ENCODE peak calls at places on chromosome 3, in ten cellular contexts. J is GM10248, I is GM23248, T is lower lobe of right lung, G is HepG2, F is fibroblast of the conjunctiva, U is T follicular helper cell, C is iPS-NIHi11, W is cardiac fibroblast, B is endothelial cell of umbilical vein. V is an unnamed sample.

GRCh38 chr3:183385698-183386590 is 42.5 kb downstream of the MCF2L2 start:
- DNase-seq in W (peak), J (peak), C (peak), F (peak), U (peak), I (peak), B (peak), G (peak), T (no peak), V (peak)

GRCh38 chr3:46887980-46888494 is 10.5 kb downstream of the PTH1R start:
- DNase-seq in U (no peak), T (no peak), W (no peak), B (no peak), F (no peak), C (no peak), G (no peak), I (no peak), J (no peak), V (no peak)

GRCh38 chr3:46905661-46906451 is 28.3 kb downstream of the PTH1R start:
- DNase-seq in T (peak), F (no peak), B (no peak), U (no peak), I (no peak), W (no peak), C (no peak), J (no peak), G (no peak), V (no peak)

GRCh38 chr3:150020527-150020926 is 49.8 kb upstream of the PFN2 start:
- DNase-seq in J (no peak), F (no peak), I (peak), B (no peak), W (peak), C (no peak), G (no peak), T (no peak), U (no peak), V (peak)

GRCh38 chr3:135329479-135329878 is 534.4 kb downstream of the EPHB1 start:
- DNase-seq in C (no peak), W (no peak), B (no peak), I (no peak), U (no peak), G (no peak), J (no peak), T (no peak), F (no peak), V (no peak)

GRCh38 chr3:67657192-67657591 is 2.8 kb upstream of the SUCLG2 start:
- DNase-seq in I (no peak), B (no peak), W (no peak), C (no peak), U (no peak), F (no peak), G (no peak), J (no peak), T (no peak), V (no peak)

GRCh38 chr3:125154800-125155269 is 57.7 kb downstream of the SLC12A8 start:
- DNase-seq in U (no peak), F (no peak), W (no peak), I (no peak), B (no peak), J (no peak), C (no peak), T (no peak), G (no peak), V (no peak)

GRCh38 chr3:44442591-44443309 is 34.7 kb downstream of the ZNF445 start:
- DNase-seq in B (no peak), F (no peak), I (no peak), T (no peak), J (no peak), W (no peak), G (no peak), C (no peak), U (no peak), V (no peak)

GRCh38 chr3:150236683-150237082 is 171.4 kb upstream of the TSC22D2 start:
- DNase-seq in I (peak), C (no peak), T (no peak), U (no peak), W (no peak), F (no peak), G (no peak), B (no peak), J (no peak), V (no peak)

GRCh38 chr3:172096881-172097420 is 57.6 kb downstream of the FNDC3B start:
- DNase-seq in F (peak), W (peak), G (peak), T (no peak), J (no peak), U (no peak), C (no peak), B (peak), I (peak), V (peak)

GRCh38 chr3:190064112-190064511 is 56.6 kb downstream of the P3H2 start:
- DNase-seq in W (peak), U (no peak), B (peak), F (peak), G (no peak), C (no peak), I (peak), T (no peak), J (no peak), V (peak)

GRCh38 chr3:128875556-128876120 is 3.8 kb upstream of the ACAD9 start:
- DNase-seq in F (no peak), B (peak), G (peak), W (peak), T (peak), C (peak), I (peak), U (peak), J (peak), V (peak)

GRCh38 chr3:183774631-183775030 is 50.7 kb downstream of the MAP6D1 start:
- DNase-seq in W (peak), B (no peak), C (no peak), F (no peak), T (no peak), G (no peak), U (no peak), I (peak), J (no peak), V (peak)

GRCh38 chr3:183161552-183162345 is 785 bp downstream of the LAMP3 start:
- DNase-seq in I (no peak), J (peak), G (no peak), F (no peak), W (no peak), U (no peak), C (peak), T (no peak), B (no peak), V (no peak)

GRCh38 chr3:194332858-194333211 is 18.3 kb downstream of the CPN2 start:
- DNase-seq in C (no peak), F (no peak), J (no peak), U (no peak), I (no peak), B (no peak), W (no peak), G (peak), T (no peak), V (no peak)

GRCh38 chr3:127152676-127153505 is 40.0 kb upstream of the PRR23E start:
- DNase-seq in I (no peak), G (no peak), T (no peak), J (no peak), C (no peak), U (no peak), F (no peak), W (no peak), B (no peak), V (no peak)

GRCh38 chr3:108103971-108104797 is 13.4 kb upstream of the CD47 start:
- DNase-seq in F (no peak), J (no peak), I (peak), G (no peak), W (peak), C (no peak), U (no peak), T (no peak), B (peak), V (peak)

GRCh38 chr3:126245811-126246727 is 65.7 kb upstream of the ALDH1L1 start:
- DNase-seq in T (no peak), G (peak), I (peak), B (peak), J (peak), F (peak), U (no peak), C (peak), W (peak), V (peak)

GRCh38 chr3:124032881-124033359 is 41.0 kb upstream of the ROPN1 start:
- DNase-seq in W (peak), U (peak), G (peak), C (peak), J (peak), T (peak), I (peak), B (peak), F (peak), V (peak)

GRCh38 chr3:187021748-187022402 is 91.5 kb downstream of the ST6GAL1 start:
- DNase-seq in F (no peak), C (no peak), B (no peak), U (no peak), I (no peak), W (no peak), T (no peak), J (peak), G (no peak), V (no peak)

GRCh38 chr3:129954509-129954908 is 20.0 kb upstream of the TRH start:
- DNase-seq in J (no peak), C (no peak), G (no peak), F (no peak), U (no peak), T (no peak), I (no peak), B (no peak), W (no peak), V (no peak)

GRCh38 chr3:159189994-159190669 is 388.3 kb downstream of the MFSD1 start:
- DNase-seq in T (no peak), U (no peak), J (no peak), C (no peak), I (peak), B (peak), W (peak), G (no peak), F (no peak), V (no peak)

GRCh38 chr3:183064475-183064874 is 34.8 kb downstream of the MCCC1 start:
- DNase-seq in G (no peak), F (no peak), I (no peak), J (no peak), B (no peak), T (no peak), U (no peak), W (no peak), C (peak), V (no peak)

GRCh38 chr3:33886015-33886414 is 87.6 kb downstream of the PDCD6IP start:
- DNase-seq in B (no peak), T (no peak), J (no peak), C (no peak), U (no peak), F (no peak), I (no peak), W (no peak), G (no peak), V (no peak)

GRCh38 chr3:188208751-188209433 is 54.9 kb downstream of the LPP start:
- DNase-seq in B (no peak), J (no peak), T (no peak), I (peak), F (no peak), C (no peak), U (no peak), G (no peak), W (peak), V (no peak)

GRCh38 chr3:141454906-141455602 is 31.8 kb upstream of the RASA2 start:
- DNase-seq in I (peak), J (peak), U (no peak), G (peak), F (peak), C (peak), T (no peak), W (peak), B (peak), V (peak)